ENCODE peak calls at places on chromosomes 3 and 15, in eight cellular contexts. One of them, this sample, is unnamed.

GRCh38 chr15:99592135-99592845 is 26.5 kb downstream of the MEF2A start:
- DNase-seq in SJSA1: no peak
- DNase-seq in tibial artery: no peak
- DNase-seq in cardiac muscle cell: peak; percentile 42
- DNase-seq in CD4-positive, alpha-beta memory T cell: no peak
- DNase-seq in lung: no peak
- DNase-seq in ovary: no peak
- DNase-seq in effector memory CD4-positive, alpha-beta T cell: no peak
- DNase-seq in this sample: no peak

GRCh38 chr3:169914321-169914720 is 2.9 kb downstream of the SAMD7 start:
- DNase-seq in SJSA1: no peak
- DNase-seq in tibial artery: no peak
- DNase-seq in cardiac muscle cell: peak; percentile 57
- DNase-seq in CD4-positive, alpha-beta memory T cell: no peak
- DNase-seq in lung: no peak
- DNase-seq in ovary: no peak
- DNase-seq in effector memory CD4-positive, alpha-beta T cell: no peak
- DNase-seq in this sample: no peak

GRCh38 chr3:71005797-71006321 is 577.7 kb downstream of the FOXP1 start:
- DNase-seq in SJSA1: no peak
- DNase-seq in tibial artery: no peak
- DNase-seq in cardiac muscle cell: peak; percentile 48
- DNase-seq in CD4-positive, alpha-beta memory T cell: no peak
- DNase-seq in lung: no peak
- DNase-seq in ovary: no peak
- DNase-seq in effector memory CD4-positive, alpha-beta T cell: no peak
- DNase-seq in this sample: no peak

GRCh38 chr3:127445581-127446368 is 144.8 kb downstream of the TPRA1 start:
- DNase-seq in SJSA1: no peak
- DNase-seq in tibial artery: peak; percentile 34
- DNase-seq in cardiac muscle cell: no peak
- DNase-seq in CD4-positive, alpha-beta memory T cell: no peak
- DNase-seq in lung: no peak
- DNase-seq in ovary: no peak
- DNase-seq in effector memory CD4-positive, alpha-beta T cell: no peak
- DNase-seq in this sample: peak; percentile 45

GRCh38 chr15:61621146-61621545 is 392.0 kb upstream of the RORA start:
- DNase-seq in SJSA1: no peak
- DNase-seq in tibial artery: no peak
- DNase-seq in cardiac muscle cell: peak; percentile 12
- DNase-seq in CD4-positive, alpha-beta memory T cell: no peak
- DNase-seq in lung: no peak
- DNase-seq in ovary: no peak
- DNase-seq in effector memory CD4-positive, alpha-beta T cell: no peak
- DNase-seq in this sample: no peak

GRCh38 chr15:95132774-95133173 is 901.4 kb downstream of the MCTP2 start:
- DNase-seq in SJSA1: no peak
- DNase-seq in tibial artery: no peak
- DNase-seq in cardiac muscle cell: peak; percentile 21
- DNase-seq in CD4-positive, alpha-beta memory T cell: no peak
- DNase-seq in lung: no peak
- DNase-seq in ovary: no peak
- DNase-seq in effector memory CD4-positive, alpha-beta T cell: no peak
- DNase-seq in this sample: no peak

GRCh38 chr3:197435426-197435825 is 120.3 kb downstream of the BDH1 start:
- DNase-seq in SJSA1: no peak
- DNase-seq in tibial artery: no peak
- DNase-seq in cardiac muscle cell: no peak
- DNase-seq in CD4-positive, alpha-beta memory T cell: no peak
- DNase-seq in lung: no peak
- DNase-seq in ovary: no peak
- DNase-seq in effector memory CD4-positive, alpha-beta T cell: no peak
- DNase-seq in this sample: no peak

GRCh38 chr3:142910280-142910679 is 21.4 kb upstream of the PCOLCE2 start:
- DNase-seq in SJSA1: no peak
- DNase-seq in tibial artery: no peak
- DNase-seq in cardiac muscle cell: no peak
- DNase-seq in CD4-positive, alpha-beta memory T cell: no peak
- DNase-seq in lung: no peak
- DNase-seq in ovary: no peak
- DNase-seq in effector memory CD4-positive, alpha-beta T cell: no peak
- DNase-seq in this sample: no peak

GRCh38 chr3:177905173-177905894 is 630.9 kb upstream of the KCNMB2 start:
- DNase-seq in SJSA1: no peak
- DNase-seq in tibial artery: no peak
- DNase-seq in cardiac muscle cell: peak; percentile 93
- DNase-seq in CD4-positive, alpha-beta memory T cell: no peak
- DNase-seq in lung: no peak
- DNase-seq in ovary: no peak
- DNase-seq in effector memory CD4-positive, alpha-beta T cell: no peak
- DNase-seq in this sample: no peak

GRCh38 chr15:88970232-88970631 is 57.1 kb upstream of the MFGE8 start:
- DNase-seq in SJSA1: no peak
- DNase-seq in tibial artery: no peak
- DNase-seq in cardiac muscle cell: no peak
- DNase-seq in CD4-positive, alpha-beta memory T cell: no peak
- DNase-seq in lung: no peak
- DNase-seq in ovary: no peak
- DNase-seq in effector memory CD4-positive, alpha-beta T cell: no peak
- DNase-seq in this sample: no peak

GRCh38 chr3:104582092-104582491 is 784.6 kb upstream of the ALCAM start:
- DNase-seq in SJSA1: no peak
- DNase-seq in tibial artery: no peak
- DNase-seq in cardiac muscle cell: no peak
- DNase-seq in CD4-positive, alpha-beta memory T cell: no peak
- DNase-seq in lung: no peak
- DNase-seq in ovary: no peak
- DNase-seq in effector memory CD4-positive, alpha-beta T cell: no peak
- DNase-seq in this sample: no peak

GRCh38 chr15:72787521-72787920 is 4.0 kb upstream of the ADPGK start:
- DNase-seq in SJSA1: no peak
- DNase-seq in tibial artery: no peak
- DNase-seq in cardiac muscle cell: no peak
- DNase-seq in CD4-positive, alpha-beta memory T cell: no peak
- DNase-seq in lung: no peak
- DNase-seq in ovary: no peak
- DNase-seq in effector memory CD4-positive, alpha-beta T cell: no peak
- DNase-seq in this sample: no peak

GRCh38 chr3:52892625-52893311 is 4.6 kb downstream of the STIMATE start:
- DNase-seq in SJSA1: no peak
- DNase-seq in tibial artery: no peak
- DNase-seq in cardiac muscle cell: peak; percentile 46
- DNase-seq in CD4-positive, alpha-beta memory T cell: peak; percentile 58
- DNase-seq in lung: no peak
- DNase-seq in ovary: no peak
- DNase-seq in effector memory CD4-positive, alpha-beta T cell: peak; percentile 33
- DNase-seq in this sample: no peak

GRCh38 chr3:112632596-112632995 is 8.3 kb downstream of the CCDC80 start:
- DNase-seq in SJSA1: peak; percentile 69
- DNase-seq in tibial artery: no peak
- DNase-seq in cardiac muscle cell: no peak
- DNase-seq in CD4-positive, alpha-beta memory T cell: no peak
- DNase-seq in lung: no peak
- DNase-seq in ovary: no peak
- DNase-seq in effector memory CD4-positive, alpha-beta T cell: no peak
- DNase-seq in this sample: no peak

GRCh38 chr3:163328680-163329079 is 1749.6 kb downstream of the SI start:
- DNase-seq in SJSA1: no peak
- DNase-seq in tibial artery: no peak
- DNase-seq in cardiac muscle cell: no peak
- DNase-seq in CD4-positive, alpha-beta memory T cell: no peak
- DNase-seq in lung: no peak
- DNase-seq in ovary: no peak
- DNase-seq in effector memory CD4-positive, alpha-beta T cell: no peak
- DNase-seq in this sample: no peak

DNA sequence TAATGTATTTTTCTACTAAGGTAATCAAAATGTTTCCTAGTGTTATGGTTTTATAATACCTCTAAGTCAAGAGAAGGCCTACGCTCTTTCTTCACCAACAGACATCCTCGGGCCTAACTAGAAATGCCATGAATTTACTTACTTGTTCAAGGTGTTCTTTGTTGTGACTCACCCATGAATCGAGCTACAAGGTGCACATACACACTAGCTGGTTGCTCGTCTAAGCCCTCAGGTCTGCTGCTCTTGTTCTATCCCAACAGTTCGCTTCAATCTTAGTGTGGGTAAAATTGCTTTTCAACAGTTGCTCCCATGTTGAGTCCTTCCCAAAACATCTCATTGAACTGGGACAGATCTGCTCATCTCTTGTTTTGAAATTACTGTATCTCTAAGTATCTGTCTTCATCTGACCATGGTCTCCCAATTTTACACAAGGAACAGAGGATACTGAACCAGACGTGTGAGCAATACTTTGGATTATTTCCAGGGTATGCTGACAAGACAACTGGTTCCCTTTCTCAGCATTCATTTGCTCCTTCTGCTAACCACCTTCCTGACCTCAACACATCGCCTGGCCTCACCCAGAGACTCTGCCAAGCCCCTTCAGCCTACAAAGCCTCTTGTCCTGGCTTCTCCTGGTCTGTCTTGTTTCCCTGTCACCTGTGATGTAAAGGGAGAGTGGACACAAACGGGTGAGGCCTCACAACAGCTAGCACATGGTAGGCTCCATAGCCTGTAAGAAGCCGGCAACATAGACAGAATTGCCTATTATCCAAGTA is 84.2 kb downstream of the NEDD4 start:
- DNase-seq in SJSA1: no peak
- DNase-seq in tibial artery: no peak
- DNase-seq in cardiac muscle cell: peak; percentile 49
- DNase-seq in CD4-positive, alpha-beta memory T cell: no peak
- DNase-seq in lung: no peak
- DNase-seq in ovary: no peak
- DNase-seq in effector memory CD4-positive, alpha-beta T cell: no peak
- DNase-seq in this sample: no peak
- H3K27ac ChIP-seq in SJSA1: peak overlapping the region; percentile 47
- H3K27ac ChIP-seq in tibial artery: no peak overlapping the region
- H3K27ac ChIP-seq in cardiac muscle cell: no peak overlapping the region
- H3K27ac ChIP-seq in CD4-positive, alpha-beta memory T cell: no peak overlapping the region
- H3K27ac ChIP-seq in lung: no peak overlapping the region
- H3K27ac ChIP-seq in ovary: no peak overlapping the region
- H3K27ac ChIP-seq in effector memory CD4-positive, alpha-beta T cell: no peak overlapping the region
- H3K27ac ChIP-seq in this sample: no peak overlapping the region

GRCh38 chr3:14274537-14274936 is 95.9 kb downstream of the LSM3 start:
- DNase-seq in SJSA1: no peak
- DNase-seq in tibial artery: no peak
- DNase-seq in cardiac muscle cell: no peak
- DNase-seq in CD4-positive, alpha-beta memory T cell: no peak
- DNase-seq in lung: no peak
- DNase-seq in ovary: no peak
- DNase-seq in effector memory CD4-positive, alpha-beta T cell: no peak
- DNase-seq in this sample: no peak
- H3K4me1 ChIP-seq in SJSA1: peaks cover 6% of the 10 kb centered on the region
- H3K4me1 ChIP-seq in tibial artery: no peaks in the 10 kb centered on the region
- H3K4me1 ChIP-seq in cardiac muscle cell: peaks cover 4% of the 10 kb centered on the region
- H3K4me1 ChIP-seq in CD4-positive, alpha-beta memory T cell: no peaks in the 10 kb centered on the region
- H3K4me1 ChIP-seq in lung: no peaks in the 10 kb centered on the region
- H3K4me1 ChIP-seq in ovary: no peaks in the 10 kb centered on the region
- H3K4me1 ChIP-seq in effector memory CD4-positive, alpha-beta T cell: no peaks in the 10 kb centered on the region
- H3K4me1 ChIP-seq in this sample: no peaks in the 10 kb centered on the region

GRCh38 chr15:32667321-32667720 is 25.8 kb downstream of the SCG5 start:
- DNase-seq in SJSA1: no peak
- DNase-seq in tibial artery: no peak
- DNase-seq in cardiac muscle cell: no peak
- DNase-seq in CD4-positive, alpha-beta memory T cell: no peak
- DNase-seq in lung: no peak
- DNase-seq in ovary: no peak
- DNase-seq in effector memory CD4-positive, alpha-beta T cell: no peak
- DNase-seq in this sample: no peak

GRCh38 chr15:32668942-32669341 is 27.4 kb downstream of the SCG5 start:
- DNase-seq in SJSA1: no peak
- DNase-seq in tibial artery: no peak
- DNase-seq in cardiac muscle cell: no peak
- DNase-seq in CD4-positive, alpha-beta memory T cell: no peak
- DNase-seq in lung: no peak
- DNase-seq in ovary: no peak
- DNase-seq in effector memory CD4-positive, alpha-beta T cell: no peak
- DNase-seq in this sample: no peak

GRCh38 chr15:32671339-32672325 is 30.1 kb downstream of the SCG5 start:
- DNase-seq in SJSA1: peak; percentile 62
- DNase-seq in tibial artery: no peak
- DNase-seq in cardiac muscle cell: no peak
- DNase-seq in CD4-positive, alpha-beta memory T cell: no peak
- DNase-seq in lung: no peak
- DNase-seq in ovary: no peak
- DNase-seq in effector memory CD4-positive, alpha-beta T cell: no peak
- DNase-seq in this sample: no peak

GRCh38 chr15:32669870-32670623 is 28.5 kb downstream of the SCG5 start:
- DNase-seq in SJSA1: no peak
- DNase-seq in tibial artery: no peak
- DNase-seq in cardiac muscle cell: peak; percentile 85
- DNase-seq in CD4-positive, alpha-beta memory T cell: no peak
- DNase-seq in lung: no peak
- DNase-seq in ovary: no peak
- DNase-seq in effector memory CD4-positive, alpha-beta T cell: no peak
- DNase-seq in this sample: peak; percentile 72

DNA sequence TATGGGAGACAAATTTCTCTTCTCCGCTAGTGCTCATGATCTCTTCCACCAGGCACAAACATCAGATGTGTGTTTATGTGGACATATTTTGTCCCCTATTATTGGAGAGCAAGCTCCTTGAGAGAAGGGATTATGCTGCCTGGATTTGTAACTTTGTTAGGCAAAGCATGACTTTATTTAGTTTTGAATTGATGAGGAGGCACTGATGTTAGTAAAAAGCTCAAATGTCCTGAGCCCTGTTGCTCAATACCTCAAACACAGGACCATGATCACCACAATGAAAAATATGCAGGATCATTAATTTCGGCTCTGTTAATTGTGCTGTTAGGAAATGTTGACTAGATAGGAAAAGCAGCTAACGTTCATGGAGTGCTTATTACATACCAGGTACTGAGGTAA is 29.1 kb downstream of the SCG5 start:
- DNase-seq in SJSA1: no peak
- DNase-seq in tibial artery: no peak
- DNase-seq in cardiac muscle cell: no peak
- DNase-seq in CD4-positive, alpha-beta memory T cell: no peak
- DNase-seq in lung: no peak
- DNase-seq in ovary: no peak
- DNase-seq in effector memory CD4-positive, alpha-beta T cell: no peak
- DNase-seq in this sample: no peak
- H3K27ac ChIP-seq in SJSA1: peak overlapping the region; percentile 27
- H3K27ac ChIP-seq in tibial artery: no peak overlapping the region
- H3K27ac ChIP-seq in cardiac muscle cell: no peak overlapping the region
- H3K27ac ChIP-seq in CD4-positive, alpha-beta memory T cell: no peak overlapping the region
- H3K27ac ChIP-seq in lung: no peak overlapping the region
- H3K27ac ChIP-seq in ovary: no peak overlapping the region
- H3K27ac ChIP-seq in effector memory CD4-positive, alpha-beta T cell: no peak overlapping the region
- H3K27ac ChIP-seq in this sample: peak overlapping the region; percentile 46

GRCh38 chr3:13160619-13161018 is 87.4 kb upstream of the IQSEC1 start:
- DNase-seq in SJSA1: no peak
- DNase-seq in tibial artery: peak; percentile 25
- DNase-seq in cardiac muscle cell: no peak
- DNase-seq in CD4-positive, alpha-beta memory T cell: no peak
- DNase-seq in lung: no peak
- DNase-seq in ovary: no peak
- DNase-seq in effector memory CD4-positive, alpha-beta T cell: no peak
- DNase-seq in this sample: no peak
- H3K4me1 ChIP-seq in SJSA1: no peaks in the 10 kb centered on the region
- H3K4me1 ChIP-seq in tibial artery: no peaks in the 10 kb centered on the region
- H3K4me1 ChIP-seq in cardiac muscle cell: no peaks in the 10 kb centered on the region
- H3K4me1 ChIP-seq in CD4-positive, alpha-beta memory T cell: no peaks in the 10 kb centered on the region
- H3K4me1 ChIP-seq in lung: no peaks in the 10 kb centered on the region
- H3K4me1 ChIP-seq in ovary: no peaks in the 10 kb centered on the region
- H3K4me1 ChIP-seq in effector memory CD4-positive, alpha-beta T cell: no peaks in the 10 kb centered on the region
- H3K4me1 ChIP-seq in this sample: no peaks in the 10 kb centered on the region

This sample was measured in sigmoid colon.